ENCODE peak calls at places on chromosomes 7 and 10, in seven cellular contexts. One of them, this sample, is unnamed.

GRCh38 chr7:100166317-100166940 is 2.0 kb downstream of the GAL3ST4 start:
- DNase-seq in heart right ventricle: no peak
- DNase-seq in HFFc6: no peak
- DNase-seq in neural crest cell: no peak
- DNase-seq in brain microvascular endothelial cell: no peak
- DNase-seq in left ventricle myocardium inferior: no peak
- DNase-seq in Peyer's patch: no peak
- DNase-seq in this sample: no peak

GRCh38 chr7:29622335-29623265 is 59.0 kb downstream of the PRR15 start:
- DNase-seq in heart right ventricle: no peak
- DNase-seq in HFFc6: peak; percentile 94
- DNase-seq in brain microvascular endothelial cell: peak; percentile 91
- DNase-seq in Peyer's patch: no peak
- DNase-seq in left ventricle myocardium inferior: no peak
- DNase-seq in neural crest cell: no peak
- DNase-seq in this sample: no peak

GRCh38 chr7:151806204-151806603 is 70.7 kb downstream of the PRKAG2 start:
- DNase-seq in left ventricle myocardium inferior: no peak
- DNase-seq in heart right ventricle: no peak
- DNase-seq in Peyer's patch: peak; percentile 63
- DNase-seq in neural crest cell: no peak
- DNase-seq in brain microvascular endothelial cell: no peak
- DNase-seq in HFFc6: no peak
- DNase-seq in this sample: no peak

GRCh38 chr7:80941206-80941758 is 22.4 kb upstream of the SEMA3C start:
- DNase-seq in brain microvascular endothelial cell: peak; percentile 40
- DNase-seq in heart right ventricle: no peak
- DNase-seq in HFFc6: peak; percentile 78
- DNase-seq in left ventricle myocardium inferior: no peak
- DNase-seq in Peyer's patch: no peak
- DNase-seq in neural crest cell: no peak
- DNase-seq in this sample: no peak

GRCh38 chr10:101121661-101122045 is 9.4 kb upstream of the TLX1 start:
- DNase-seq in heart right ventricle: no peak
- DNase-seq in brain microvascular endothelial cell: no peak
- DNase-seq in neural crest cell: no peak
- DNase-seq in HFFc6: no peak
- DNase-seq in left ventricle myocardium inferior: no peak
- DNase-seq in Peyer's patch: no peak
- DNase-seq in this sample: no peak

GRCh38 chr7:134690614-134691504 is 44.2 kb downstream of the BPGM start:
- DNase-seq in Peyer's patch: no peak
- DNase-seq in brain microvascular endothelial cell: peak; percentile 21
- DNase-seq in heart right ventricle: no peak
- DNase-seq in left ventricle myocardium inferior: no peak
- DNase-seq in HFFc6: peak; percentile 39
- DNase-seq in neural crest cell: no peak
- DNase-seq in this sample: no peak

GRCh38 chr10:133460208-133460769 is 6.5 kb downstream of the SCART1 start:
- DNase-seq in Peyer's patch: no peak
- DNase-seq in HFFc6: no peak
- DNase-seq in heart right ventricle: no peak
- DNase-seq in neural crest cell: no peak
- DNase-seq in left ventricle myocardium inferior: no peak
- DNase-seq in brain microvascular endothelial cell: no peak
- DNase-seq in this sample: no peak

GRCh38 chr7:31957756-31958155 is 112.5 kb downstream of the PDE1C start:
- DNase-seq in heart right ventricle: no peak
- DNase-seq in HFFc6: no peak
- DNase-seq in Peyer's patch: no peak
- DNase-seq in left ventricle myocardium inferior: no peak
- DNase-seq in brain microvascular endothelial cell: no peak
- DNase-seq in neural crest cell: no peak
- DNase-seq in this sample: no peak

GRCh38 chr7:153588596-153588995 is 463.6 kb upstream of the DPP6 start:
- DNase-seq in brain microvascular endothelial cell: no peak
- DNase-seq in heart right ventricle: no peak
- DNase-seq in neural crest cell: no peak
- DNase-seq in left ventricle myocardium inferior: no peak
- DNase-seq in HFFc6: no peak
- DNase-seq in Peyer's patch: no peak
- DNase-seq in this sample: no peak

GRCh38 chr7:26186364-26187311 is 13.9 kb downstream of the HNRNPA2B1 start:
- DNase-seq in neural crest cell: no peak
- DNase-seq in brain microvascular endothelial cell: no peak
- DNase-seq in HFFc6: no peak
- DNase-seq in heart right ventricle: no peak
- DNase-seq in left ventricle myocardium inferior: no peak
- DNase-seq in Peyer's patch: no peak
- DNase-seq in this sample: no peak

GRCh38 chr10:32149257-32149955 is 93.2 kb upstream of the KIF5B start:
- DNase-seq in heart right ventricle: peak; percentile 76
- DNase-seq in Peyer's patch: peak; percentile 51
- DNase-seq in left ventricle myocardium inferior: peak; percentile 56
- DNase-seq in brain microvascular endothelial cell: peak; percentile 95
- DNase-seq in HFFc6: peak; percentile 72
- DNase-seq in neural crest cell: no peak
- DNase-seq in this sample: no peak

GRCh38 chr10:71323407-71323806 is 4.3 kb downstream of the SLC29A3 start:
- DNase-seq in HFFc6: peak; percentile 26
- DNase-seq in brain microvascular endothelial cell: peak; percentile 22
- DNase-seq in Peyer's patch: no peak
- DNase-seq in heart right ventricle: no peak
- DNase-seq in neural crest cell: no peak
- DNase-seq in left ventricle myocardium inferior: no peak
- DNase-seq in this sample: no peak

GRCh38 chr10:66637273-66638036 is 288.4 kb upstream of the LRRTM3 start:
- DNase-seq in left ventricle myocardium inferior: no peak
- DNase-seq in Peyer's patch: no peak
- DNase-seq in neural crest cell: no peak
- DNase-seq in heart right ventricle: peak; percentile 11
- DNase-seq in brain microvascular endothelial cell: no peak
- DNase-seq in HFFc6: no peak
- DNase-seq in this sample: no peak

GRCh38 chr7:46191776-46192175 is 270.7 kb upstream of the IGFBP3 start:
- DNase-seq in heart right ventricle: no peak
- DNase-seq in brain microvascular endothelial cell: no peak
- DNase-seq in left ventricle myocardium inferior: no peak
- DNase-seq in Peyer's patch: no peak
- DNase-seq in neural crest cell: no peak
- DNase-seq in HFFc6: peak; percentile 87
- DNase-seq in this sample: no peak

GRCh38 chr10:122565766-122566206 is 5.2 kb downstream of the DMBT1 start:
- DNase-seq in HFFc6: peak; percentile 60
- DNase-seq in Peyer's patch: peak; percentile 89
- DNase-seq in heart right ventricle: peak; percentile 82
- DNase-seq in left ventricle myocardium inferior: peak; percentile 77
- DNase-seq in brain microvascular endothelial cell: peak; percentile 83
- DNase-seq in neural crest cell: peak; percentile 83
- DNase-seq in this sample: peak; percentile 80

GRCh38 chr10:89283988-89284475 is 17.8 kb upstream of the IFIT2 start:
- DNase-seq in neural crest cell: no peak
- DNase-seq in left ventricle myocardium inferior: peak; percentile 59
- DNase-seq in Peyer's patch: peak; percentile 58
- DNase-seq in HFFc6: peak; percentile 88
- DNase-seq in brain microvascular endothelial cell: no peak
- DNase-seq in heart right ventricle: peak; percentile 68
- DNase-seq in this sample: no peak

GRCh38 chr7:22429386-22429785 is 70.6 kb downstream of the STEAP1B start:
- DNase-seq in left ventricle myocardium inferior: no peak
- DNase-seq in neural crest cell: no peak
- DNase-seq in Peyer's patch: no peak
- DNase-seq in brain microvascular endothelial cell: no peak
- DNase-seq in HFFc6: no peak
- DNase-seq in heart right ventricle: no peak
- DNase-seq in this sample: no peak

GRCh38 chr7:55107946-55108345 is 89.1 kb downstream of the EGFR start:
- DNase-seq in left ventricle myocardium inferior: no peak
- DNase-seq in heart right ventricle: no peak
- DNase-seq in neural crest cell: no peak
- DNase-seq in brain microvascular endothelial cell: no peak
- DNase-seq in HFFc6: no peak
- DNase-seq in Peyer's patch: no peak
- DNase-seq in this sample: no peak

GRCh38 chr10:58385784-58386112 is 538 bp downstream of the TFAM start:
- DNase-seq in heart right ventricle: no peak
- DNase-seq in HFFc6: no peak
- DNase-seq in left ventricle myocardium inferior: no peak
- DNase-seq in neural crest cell: peak; percentile 20
- DNase-seq in Peyer's patch: peak; percentile 59
- DNase-seq in brain microvascular endothelial cell: peak; percentile 12
- DNase-seq in this sample: no peak

GRCh38 chr10:6301482-6302083 is 98.9 kb downstream of the PFKFB3 start:
- DNase-seq in left ventricle myocardium inferior: no peak
- DNase-seq in Peyer's patch: no peak
- DNase-seq in neural crest cell: no peak
- DNase-seq in brain microvascular endothelial cell: no peak
- DNase-seq in heart right ventricle: no peak
- DNase-seq in HFFc6: no peak
- DNase-seq in this sample: no peak

GRCh38 chr7:2438775-2439174 is 35.4 kb downstream of the CHST12 start:
- DNase-seq in heart right ventricle: no peak
- DNase-seq in neural crest cell: no peak
- DNase-seq in left ventricle myocardium inferior: no peak
- DNase-seq in HFFc6: no peak
- DNase-seq in Peyer's patch: no peak
- DNase-seq in brain microvascular endothelial cell: no peak
- DNase-seq in this sample: no peak

GRCh38 chr7:31858051-31858450 is 171.0 kb downstream of the PPP1R17 start:
- DNase-seq in Peyer's patch: no peak
- DNase-seq in left ventricle myocardium inferior: no peak
- DNase-seq in heart right ventricle: no peak
- DNase-seq in brain microvascular endothelial cell: no peak
- DNase-seq in neural crest cell: no peak
- DNase-seq in HFFc6: no peak
- DNase-seq in this sample: no peak

GRCh38 chr10:114638874-114639625 is 19.0 kb downstream of the ABLIM1 start:
- DNase-seq in Peyer's patch: no peak
- DNase-seq in heart right ventricle: no peak
- DNase-seq in brain microvascular endothelial cell: peak; percentile 92
- DNase-seq in neural crest cell: no peak
- DNase-seq in left ventricle myocardium inferior: no peak
- DNase-seq in HFFc6: peak; percentile 97
- DNase-seq in this sample: no peak

GRCh38 chr7:3520206-3520605 is 219.2 kb downstream of the SDK1 start:
- DNase-seq in neural crest cell: no peak
- DNase-seq in Peyer's patch: no peak
- DNase-seq in left ventricle myocardium inferior: no peak
- DNase-seq in heart right ventricle: no peak
- DNase-seq in brain microvascular endothelial cell: no peak
- DNase-seq in HFFc6: no peak
- DNase-seq in this sample: no peak

GRCh38 chr10:110279062-110279986 is 25.4 kb downstream of the SMNDC1 start:
- DNase-seq in neural crest cell: peak; percentile 17
- DNase-seq in Peyer's patch: peak; percentile 76
- DNase-seq in HFFc6: peak; percentile 52
- DNase-seq in heart right ventricle: peak; percentile 71
- DNase-seq in brain microvascular endothelial cell: peak; percentile 60
- DNase-seq in left ventricle myocardium inferior: no peak
- DNase-seq in this sample: peak; percentile 80

GRCh38 chr7:157875230-157876179 is 538.7 kb downstream of the DNAJB6 start:
- DNase-seq in Peyer's patch: no peak
- DNase-seq in brain microvascular endothelial cell: peak; percentile 58
- DNase-seq in heart right ventricle: no peak
- DNase-seq in neural crest cell: peak; percentile 62
- DNase-seq in HFFc6: no peak
- DNase-seq in left ventricle myocardium inferior: no peak
- DNase-seq in this sample: no peak
- TF ChIP-seq CTCF in Peyer's patch: peak; percentile 35
- TF ChIP-seq CTCF in brain microvascular endothelial cell: peak; percentile 49
- TF ChIP-seq CTCF in heart right ventricle: peak; percentile 60
- TF ChIP-seq CTCF in neural crest cell: peak; percentile 78
- TF ChIP-seq CTCF in HFFc6: peak; percentile 52
- TF ChIP-seq CTCF in left ventricle myocardium inferior: peak; percentile 71
- TF ChIP-seq CTCF in this sample: peak; percentile 50

DNA sequence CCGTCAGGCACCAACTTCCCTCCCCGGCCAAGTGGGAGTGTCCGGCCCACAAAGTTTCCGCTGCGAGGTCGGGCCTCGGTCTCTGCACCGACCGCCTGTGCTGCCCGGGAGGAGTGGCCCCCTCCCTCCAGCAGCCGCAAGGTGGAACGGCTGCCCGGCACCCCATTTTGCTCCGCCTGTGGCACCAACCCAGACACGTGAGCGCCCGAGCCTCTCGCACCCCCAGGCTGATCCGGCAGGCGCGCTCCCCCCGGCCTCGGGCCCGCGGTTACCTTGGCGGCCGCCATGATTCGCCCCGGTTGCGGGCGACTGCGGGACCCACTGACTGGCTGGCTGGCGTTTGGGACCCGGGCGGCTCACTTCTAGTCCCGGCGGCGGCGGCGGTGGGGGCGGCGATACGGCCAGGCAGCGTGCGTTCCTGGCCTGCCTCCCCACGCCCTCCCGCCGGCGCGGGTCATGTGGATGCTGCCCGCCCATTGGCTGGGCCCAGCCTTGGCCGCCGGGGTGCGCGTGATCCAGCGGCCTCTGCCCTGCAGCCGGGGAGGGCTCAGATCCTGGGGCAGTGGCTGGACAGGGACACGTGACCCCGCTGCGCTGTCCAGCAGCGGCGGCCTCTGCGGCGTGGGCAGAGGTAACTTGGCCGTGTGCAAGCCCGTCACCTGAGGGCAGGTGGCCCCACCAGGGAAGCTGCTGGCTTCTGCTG is at the start of gene SLC25A13:
- DNase-seq in brain microvascular endothelial cell: peak; percentile 53
- DNase-seq in neural crest cell: peak; percentile 73
- DNase-seq in heart right ventricle: peak; percentile 92
- DNase-seq in Peyer's patch: peak; percentile 94
- DNase-seq in HFFc6: peak; percentile 75
- DNase-seq in left ventricle myocardium inferior: peak; percentile 95
- DNase-seq in this sample: peak; percentile 81
- TF ChIP-seq CTCF in brain microvascular endothelial cell: no peak
- TF ChIP-seq CTCF in neural crest cell: no peak
- TF ChIP-seq CTCF in heart right ventricle: no peak
- TF ChIP-seq CTCF in Peyer's patch: no peak
- TF ChIP-seq CTCF in HFFc6: peak; percentile 6
- TF ChIP-seq CTCF in left ventricle myocardium inferior: no peak
- TF ChIP-seq CTCF in this sample: no peak

DNA sequence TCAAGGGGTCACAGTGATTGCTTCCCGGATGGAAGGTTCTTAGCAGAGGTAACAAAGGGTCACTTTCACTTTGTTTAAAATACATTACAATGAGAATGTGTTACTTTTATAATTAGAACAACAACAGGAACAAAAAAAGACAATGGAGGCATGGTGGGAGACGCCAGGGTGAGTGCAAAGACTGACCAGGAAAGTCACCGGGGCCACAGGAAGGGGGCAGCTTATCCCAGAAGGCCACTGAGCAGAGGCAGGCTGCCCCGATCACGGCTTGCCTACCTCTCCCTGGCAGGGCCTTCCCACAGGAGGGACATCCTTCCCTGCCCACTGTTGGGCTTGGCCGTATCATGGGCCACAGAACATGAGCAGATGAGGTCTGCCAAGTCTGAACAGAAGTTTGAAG is 46.8 kb upstream of the ENO4 start:
- DNase-seq in HFFc6: no peak
- DNase-seq in heart right ventricle: no peak
- DNase-seq in neural crest cell: no peak
- DNase-seq in brain microvascular endothelial cell: no peak
- DNase-seq in left ventricle myocardium inferior: no peak
- DNase-seq in Peyer's patch: no peak
- DNase-seq in this sample: no peak
- TF ChIP-seq CTCF in HFFc6: no peak
- TF ChIP-seq CTCF in heart right ventricle: no peak
- TF ChIP-seq CTCF in neural crest cell: no peak
- TF ChIP-seq CTCF in brain microvascular endothelial cell: no peak
- TF ChIP-seq CTCF in left ventricle myocardium inferior: no peak
- TF ChIP-seq CTCF in Peyer's patch: no peak
- TF ChIP-seq CTCF in this sample: no peak

GRCh38 chr7:47901542-47901941 is 46.7 kb downstream of the PKD1L1 start:
- DNase-seq in Peyer's patch: no peak
- DNase-seq in heart right ventricle: no peak
- DNase-seq in brain microvascular endothelial cell: peak; percentile 50
- DNase-seq in HFFc6: peak; percentile 47
- DNase-seq in neural crest cell: peak; percentile 18
- DNase-seq in left ventricle myocardium inferior: no peak
- DNase-seq in this sample: no peak
- TF ChIP-seq CTCF in Peyer's patch: no peak
- TF ChIP-seq CTCF in heart right ventricle: no peak
- TF ChIP-seq CTCF in brain microvascular endothelial cell: no peak
- TF ChIP-seq CTCF in HFFc6: no peak
- TF ChIP-seq CTCF in neural crest cell: no peak
- TF ChIP-seq CTCF in left ventricle myocardium inferior: no peak
- TF ChIP-seq CTCF in this sample: no peak